ENCODE peak calls at places on chromosomes 13 and 19, in eight cellular contexts. Z is ovary; O is breast epithelium; B is effector memory CD4-positive, alpha-beta T cell; N is GM23248; Q is CD4-positive, alpha-beta memory T cell; M is CD8-positive, alpha-beta T cell; F is neural progenitor cell. G is an unnamed sample. For H3K4me1 and H3K36me3, the result is how much of the 10 kb centered on the place peaks cover.

GRCh38 chr19:54464044-54464623 is 556 bp upstream of the LENG9 start:
- DNase-seq in Z (peak), O (peak), B (peak), N (peak), Q (peak), M (peak), F (peak), G (peak)

GRCh38 chr13:51047434-51048165 is 63.5 kb downstream of the C13orf42 start:
- DNase-seq in Z (no peak), O (no peak), B (no peak), N (no peak), Q (no peak), M (no peak), F (no peak), G (no peak)

GRCh38 chr13:39016789-39017188 is 21.1 kb downstream of the PROSER1 start:
- DNase-seq in Z (no peak), O (no peak), B (no peak), N (peak), Q (no peak), M (no peak), F (peak), G (no peak)

GRCh38 chr19:43229315-43229714 is 23.9 kb upstream of the PSG4 start:
- DNase-seq in Z (no peak), O (no peak), B (no peak), N (peak), Q (no peak), M (no peak), F (no peak), G (no peak)

GRCh38 chr13:109750376-109750775 is 36.0 kb downstream of the IRS2 start:
- DNase-seq in Z (no peak), O (no peak), B (no peak), N (no peak), Q (no peak), M (no peak), F (no peak), G (no peak)

GRCh38 chr19:57056972-57057371 is 62.8 kb upstream of the USP29 start:
- DNase-seq in Z (peak), O (no peak), B (no peak), N (peak), Q (no peak), M (no peak), F (no peak), G (no peak)

GRCh38 chr13:39106216-39106995 is 68.2 kb downstream of the NHLRC3 start:
- DNase-seq in Z (no peak), O (no peak), B (no peak), N (no peak), Q (no peak), M (no peak), F (no peak), G (no peak)

GRCh38 chr13:113933901-113934300 is 40.0 kb downstream of the C13orf46 start:
- DNase-seq in Z (peak), O (no peak), B (no peak), N (no peak), Q (no peak), M (no peak), F (no peak), G (no peak)

GRCh38 chr19:46974181-46974580 is 45.5 kb upstream of the NPAS1 start:
- DNase-seq in Z (no peak), O (no peak), B (no peak), N (no peak), Q (no peak), M (no peak), F (no peak), G (no peak)

GRCh38 chr13:114119196-114119595 is 13.2 kb downstream of the RASA3 start:
- DNase-seq in Z (no peak), O (no peak), B (no peak), N (peak), Q (no peak), M (no peak), F (peak), G (no peak)

GRCh38 chr13:113759525-113760137 is 605 bp downstream of the TMEM255B start:
- DNase-seq in Z (peak), O (no peak), B (no peak), N (peak), Q (no peak), M (no peak), F (peak), G (no peak)

GRCh38 chr13:97490702-97491307 is 56.8 kb downstream of the RAP2A start:
- DNase-seq in Z (no peak), O (no peak), B (no peak), N (no peak), Q (no peak), M (no peak), F (no peak), G (no peak)

GRCh38 chr13:109226631-109227030 is 559.8 kb downstream of the IRS2 start:
- DNase-seq in Z (no peak), O (no peak), B (no peak), N (peak), Q (no peak), M (no peak), F (no peak), G (no peak)

GRCh38 chr13:29496241-29496712 is 99.2 kb downstream of the SLC7A1 start:
- DNase-seq in Z (peak), O (no peak), B (no peak), N (no peak), Q (no peak), M (no peak), F (no peak), G (peak)

GRCh38 chr13:102724923-102725322 is 30.1 kb upstream of the METTL21C start:
- DNase-seq in Z (no peak), O (no peak), B (no peak), N (peak), Q (no peak), M (no peak), F (no peak), G (no peak)

GRCh38 chr13:76503756-76504155 is 382.4 kb downstream of the KCTD12 start:
- DNase-seq in Z (no peak), O (no peak), B (no peak), N (no peak), Q (no peak), M (no peak), F (no peak), G (no peak)

DNA sequence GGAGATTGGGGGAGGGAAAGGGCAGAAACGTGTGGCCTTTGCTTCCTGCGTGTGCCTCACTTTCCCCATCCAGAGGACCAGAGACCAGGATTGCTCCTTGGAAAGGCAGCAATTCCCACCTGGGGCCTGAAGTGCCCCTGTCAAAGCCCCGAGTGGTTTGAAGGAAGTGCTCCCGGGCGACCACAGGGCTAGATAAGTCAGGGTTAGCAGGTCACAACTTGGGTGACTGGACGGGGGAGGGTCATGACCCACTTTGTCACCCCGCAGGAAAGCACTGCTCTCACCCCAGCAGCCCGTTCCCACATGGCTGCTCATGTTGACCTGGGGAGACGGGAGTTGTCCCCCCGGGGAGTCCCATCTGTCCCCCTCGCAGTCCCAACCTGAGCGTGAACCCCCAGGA is 472 bp downstream of the PRAM1 start:
- DNase-seq in Z (no peak), O (no peak), B (no peak), N (no peak), Q (no peak), M (no peak), F (no peak), G (no peak)
- H3K4me1 ChIP-seq in Z (under half), O (under half), B (under half), N (under half), Q (under half), M (under half), F (under half), G (under half)

DNA sequence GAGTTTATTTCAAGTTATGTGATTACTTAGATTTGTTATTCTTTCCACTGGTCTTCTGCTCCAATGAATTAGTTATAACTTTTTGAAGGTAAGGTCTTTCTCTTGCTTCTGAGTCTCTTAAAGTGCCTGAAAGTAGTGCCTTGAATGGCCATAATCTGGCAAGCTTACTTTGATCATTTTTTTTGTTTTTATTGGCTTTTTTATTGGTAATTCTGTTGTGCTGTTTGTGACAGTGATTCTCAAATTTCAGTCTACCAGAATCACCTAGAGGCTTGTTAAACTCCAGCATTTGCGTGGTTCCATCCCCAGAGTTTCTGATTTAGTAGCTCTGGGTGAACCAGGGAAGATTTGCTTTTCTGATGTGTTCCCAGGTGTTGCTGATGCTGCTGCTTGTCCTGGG is 91.2 kb downstream of the PAN3 start:
- DNase-seq in Z (no peak), O (no peak), B (no peak), N (no peak), Q (no peak), M (no peak), F (no peak), G (no peak)
- H3K36me3 ChIP-seq in Z (under half), O (under half), B (under half), N (under half), Q (under half), M (under half), F (under half), G (under half)

GRCh38 chr19:33063356-33064116 is 1.2 kb downstream of the RHPN2 start:
- DNase-seq in Z (peak), O (no peak), B (no peak), N (no peak), Q (no peak), M (no peak), F (peak), G (no peak)
- H3K4me1 ChIP-seq in Z (under half), O (under half), B (under half), N (under half), Q (under half), M (under half), F (under half), G (under half)

GRCh38 chr19:17107546-17108452 is 32.2 kb downstream of the MYO9B start:
- DNase-seq in Z (peak), O (peak), B (no peak), N (peak), Q (no peak), M (no peak), F (no peak), G (no peak)
- H3K36me3 ChIP-seq in Z (under half), O (under half), B (under half), N (under half), Q (under half), M (under half), F (under half), G (under half)

DNA sequence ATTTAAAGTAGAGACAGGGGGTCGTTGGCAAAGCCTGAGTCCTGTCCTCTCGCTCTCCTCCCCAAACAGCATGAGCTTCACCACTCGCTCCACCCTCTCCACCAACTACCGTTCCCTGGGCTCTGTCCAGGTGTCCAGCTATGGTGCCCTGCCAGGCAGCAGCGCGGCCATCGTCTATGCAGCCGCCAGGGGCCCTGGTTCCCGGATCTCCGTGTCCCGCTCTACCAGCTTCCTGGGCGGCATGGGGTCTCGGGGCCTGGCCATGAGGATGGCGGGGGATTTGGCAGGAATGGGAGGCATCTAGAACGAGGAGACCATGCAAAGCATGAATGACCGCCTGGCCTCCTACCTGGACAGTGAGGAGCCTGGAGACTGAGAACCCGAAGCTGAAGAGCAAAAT is 1117.2 kb upstream of the MIR17HG start:
- DNase-seq in Z (no peak), O (no peak), B (no peak), N (no peak), Q (peak), M (no peak), F (no peak), G (no peak)
- H3K4me1 ChIP-seq in Z (under half), O (under half), B (under half), N (under half), Q (under half), M (under half), F (under half), G (under half)

GRCh38 chr19:6842871-6843607 is 44.3 kb upstream of the ADGRE1 start:
- DNase-seq in Z (no peak), O (no peak), B (no peak), N (no peak), Q (no peak), M (no peak), F (no peak), G (no peak)
- H3K36me3 ChIP-seq in Z (under half), O (under half), B (under half), N (under half), Q (under half), M (under half), F (under half), G (under half)

DNA sequence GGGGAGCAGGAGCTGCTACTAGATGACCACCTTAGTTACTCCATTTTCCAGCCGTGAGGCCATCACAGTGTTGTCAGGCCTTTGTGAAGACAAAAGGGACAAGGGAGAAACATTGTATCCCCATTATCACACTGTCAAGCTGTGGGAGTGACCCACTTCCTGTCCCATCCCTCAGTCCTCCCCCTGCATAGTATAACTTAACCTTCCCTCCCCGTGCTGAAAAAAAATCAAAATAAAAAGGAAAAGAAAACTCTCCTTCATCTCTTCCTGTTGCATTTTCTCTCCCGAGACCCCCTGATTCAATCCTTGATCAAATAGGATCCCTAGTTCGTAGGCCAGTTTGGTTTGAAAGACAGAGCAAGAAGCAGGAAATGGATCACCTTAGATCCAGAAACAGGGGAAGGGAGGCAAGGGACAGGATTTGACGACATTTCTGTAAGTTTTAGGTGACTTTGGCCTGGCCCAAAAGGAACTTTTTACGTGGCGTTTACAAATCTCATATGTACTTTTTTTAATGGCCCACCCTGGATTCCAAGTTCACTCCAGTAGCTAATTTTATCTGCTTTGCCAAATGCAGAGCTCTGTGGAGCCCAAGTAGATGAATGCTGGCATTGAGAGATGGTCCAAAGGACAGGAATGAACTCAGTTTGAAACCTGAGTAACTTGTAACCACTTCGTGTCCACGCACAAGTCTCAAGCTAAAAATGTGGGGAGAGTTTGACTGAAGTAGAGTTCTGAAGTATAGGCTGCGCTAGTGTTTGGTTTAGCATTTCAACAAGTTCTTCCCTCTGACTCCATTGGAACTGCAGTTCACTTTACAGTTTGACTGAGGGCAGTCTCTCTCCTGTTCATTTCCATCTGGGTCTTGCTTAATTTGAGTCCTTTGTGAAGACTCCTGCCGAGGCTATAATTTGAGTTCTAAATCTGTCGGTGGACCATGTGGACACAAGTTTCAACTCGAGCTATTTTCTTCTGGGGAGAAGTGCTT is 16.6 kb upstream of the GATAD2A start:
- DNase-seq in Z (no peak), O (no peak), B (no peak), N (no peak), Q (no peak), M (no peak), F (no peak), G (no peak)
- H3K4me1 ChIP-seq in Z (under half), O (under half), B (under half), N (under half), Q (half or more), M (half or more), F (under half), G (half or more)

GRCh38 chr19:41897181-41897580 is 14.2 kb downstream of the ARHGEF1 start:
- DNase-seq in Z (no peak), O (no peak), B (no peak), N (no peak), Q (no peak), M (no peak), F (no peak), G (no peak)
- H3K36me3 ChIP-seq in Z (under half), O (under half), B (half or more), N (under half), Q (half or more), M (half or more), F (under half), G (half or more)

GRCh38 chr19:3187662-3188511 is 2.2 kb downstream of the NCLN start:
- DNase-seq in Z (no peak), O (no peak), B (no peak), N (no peak), Q (no peak), M (no peak), F (no peak), G (no peak)
- H3K4me1 ChIP-seq in Z (under half), O (under half), B (half or more), N (under half), Q (half or more), M (half or more), F (under half), G (half or more)